ENCODE peak calls at places on chromosomes 3 and 15, in nine cellular contexts. Q is SJSA1, T is AG20443, M is neuronal stem cell, O is C1 segment of cervical spinal cord, C is tibial nerve, Y is iPS DF 19.7, H is glutamatergic neuron, R is occipital lobe. J is an unnamed sample.

GRCh38 chr15:62835351-62835750 is 207.2 kb upstream of the TPM1 start:
- DNase-seq in Q (no peak), T (no peak), M (no peak), O (no peak), C (no peak), Y (no peak), H (no peak), R (no peak), J (no peak)

GRCh38 chr3:126441256-126441880 is 34.3 kb downstream of the ZXDC start:
- DNase-seq in Q (no peak), T (no peak), M (no peak), O (no peak), C (no peak), Y (no peak), H (no peak), R (no peak), J (no peak)

GRCh38 chr3:64595253-64595694 is 92.5 kb downstream of the ADAMTS9 start:
- DNase-seq in Q (peak), T (peak), M (no peak), O (no peak), C (peak), Y (no peak), H (no peak), R (no peak), J (peak)

GRCh38 chr15:75672646-75673425 is 25.1 kb downstream of the SNX33 start:
- DNase-seq in Q (peak), T (peak), M (no peak), O (no peak), C (no peak), Y (no peak), H (no peak), R (no peak), J (peak)

GRCh38 chr3:15899438-15899837 is 101.7 kb upstream of the ANKRD28 start:
- DNase-seq in Q (peak), T (peak), M (no peak), O (no peak), C (no peak), Y (no peak), H (no peak), R (no peak), J (peak)

GRCh38 chr3:169199283-169199682 is 464.2 kb downstream of the MECOM start:
- DNase-seq in Q (no peak), T (no peak), M (no peak), O (no peak), C (no peak), Y (no peak), H (no peak), R (no peak), J (no peak)

GRCh38 chr3:65030847-65031463 is 343.2 kb upstream of the ADAMTS9 start:
- DNase-seq in Q (peak), T (no peak), M (no peak), O (no peak), C (no peak), Y (no peak), H (no peak), R (no peak), J (peak)

GRCh38 chr3:78994174-78995027 is 773.4 kb downstream of the ROBO1 start:
- DNase-seq in Q (no peak), T (no peak), M (no peak), O (no peak), C (no peak), Y (no peak), H (no peak), R (no peak), J (peak)

GRCh38 chr3:52471371-52472238 is 16.2 kb downstream of the NISCH start:
- DNase-seq in Q (no peak), T (peak), M (no peak), O (peak), C (peak), Y (no peak), H (peak), R (no peak), J (peak)